ENCODE peak calls at places on chromosomes 12 and 14, in seven cellular contexts. One of them, this sample, is unnamed.

GRCh38 chr12:33480366-33480765 is 40.7 kb upstream of the SYT10 start:
- DNase-seq in HepG2: no peak
- DNase-seq in K562: no peak
- DNase-seq in HCT116: no peak
- DNase-seq in GM12878: no peak
- DNase-seq in SK-N-SH: no peak
- DNase-seq in H1: no peak
- DNase-seq in this sample: no peak

GRCh38 chr12:108232565-108232964 is 103.5 kb downstream of the WSCD2 start:
- DNase-seq in H1: no peak
- DNase-seq in HCT116: peak; percentile 6
- DNase-seq in HepG2: no peak
- DNase-seq in SK-N-SH: no peak
- DNase-seq in GM12878: no peak
- DNase-seq in K562: no peak
- DNase-seq in this sample: no peak

GRCh38 chr14:75800792-75801191 is 139.7 kb downstream of the TTLL5 start:
- DNase-seq in HepG2: no peak
- DNase-seq in H1: no peak
- DNase-seq in GM12878: no peak
- DNase-seq in SK-N-SH: no peak
- DNase-seq in HCT116: no peak
- DNase-seq in K562: no peak
- DNase-seq in this sample: no peak

GRCh38 chr12:39176376-39176775 is 266.5 kb downstream of the KIF21A start:
- DNase-seq in HCT116: no peak
- DNase-seq in SK-N-SH: no peak
- DNase-seq in K562: no peak
- DNase-seq in H1: no peak
- DNase-seq in HepG2: no peak
- DNase-seq in GM12878: no peak
- DNase-seq in this sample: no peak

GRCh38 chr12:132584472-132584871 is 25.9 kb downstream of the LRCOL1 start:
- DNase-seq in SK-N-SH: no peak
- DNase-seq in H1: no peak
- DNase-seq in GM12878: no peak
- DNase-seq in HCT116: no peak
- DNase-seq in HepG2: no peak
- DNase-seq in K562: no peak
- DNase-seq in this sample: no peak

GRCh38 chr12:1917172-1918070 is 1.0 kb downstream of the CACNA2D4 start:
- DNase-seq in HCT116: no peak
- DNase-seq in K562: peak; percentile 59
- DNase-seq in SK-N-SH: peak; percentile 27
- DNase-seq in HepG2: no peak
- DNase-seq in GM12878: no peak
- DNase-seq in H1: no peak
- DNase-seq in this sample: no peak

GRCh38 chr12:92065018-92065499 is 80.6 kb downstream of the BTG1 start:
- DNase-seq in HCT116: no peak
- DNase-seq in K562: no peak
- DNase-seq in H1: no peak
- DNase-seq in HepG2: peak; percentile 53
- DNase-seq in SK-N-SH: no peak
- DNase-seq in GM12878: peak; percentile 78
- DNase-seq in this sample: peak; percentile 58

GRCh38 chr12:81187686-81188085 is 109.8 kb downstream of the ACSS3 start:
- DNase-seq in HCT116: no peak
- DNase-seq in GM12878: no peak
- DNase-seq in HepG2: no peak
- DNase-seq in K562: no peak
- DNase-seq in H1: no peak
- DNase-seq in SK-N-SH: no peak
- DNase-seq in this sample: no peak

GRCh38 chr12:28973491-28973890 is 175.6 kb upstream of the FAR2 start:
- DNase-seq in GM12878: no peak
- DNase-seq in H1: no peak
- DNase-seq in HepG2: no peak
- DNase-seq in HCT116: no peak
- DNase-seq in K562: no peak
- DNase-seq in SK-N-SH: no peak
- DNase-seq in this sample: no peak

GRCh38 chr12:132561784-132562156 is 48.6 kb downstream of the LRCOL1 start:
- DNase-seq in K562: no peak
- DNase-seq in HCT116: no peak
- DNase-seq in GM12878: no peak
- DNase-seq in H1: no peak
- DNase-seq in SK-N-SH: peak; percentile 72
- DNase-seq in HepG2: no peak
- DNase-seq in this sample: peak; percentile 69

GRCh38 chr14:106883218-106883692 is 1356.9 kb downstream of the TMEM121 start:
- DNase-seq in GM12878: no peak
- DNase-seq in K562: no peak
- DNase-seq in HCT116: no peak
- DNase-seq in H1: no peak
- DNase-seq in SK-N-SH: peak; percentile 27
- DNase-seq in HepG2: peak; percentile 39
- DNase-seq in this sample: no peak

GRCh38 chr14:91366749-91367148 is 50.9 kb downstream of the CCDC88C start:
- DNase-seq in GM12878: no peak
- DNase-seq in K562: no peak
- DNase-seq in H1: no peak
- DNase-seq in HCT116: no peak
- DNase-seq in HepG2: no peak
- DNase-seq in SK-N-SH: no peak
- DNase-seq in this sample: no peak

GRCh38 chr12:67141405-67142018 is 127.6 kb upstream of the CAND1 start:
- DNase-seq in K562: no peak
- DNase-seq in GM12878: no peak
- DNase-seq in HepG2: no peak
- DNase-seq in SK-N-SH: no peak
- DNase-seq in HCT116: no peak
- DNase-seq in H1: no peak
- DNase-seq in this sample: no peak

GRCh38 chr12:49899921-49900320 is 3.8 kb downstream of the FAIM2 start:
- DNase-seq in SK-N-SH: no peak
- DNase-seq in GM12878: no peak
- DNase-seq in HepG2: no peak
- DNase-seq in K562: no peak
- DNase-seq in HCT116: no peak
- DNase-seq in H1: no peak
- DNase-seq in this sample: no peak

GRCh38 chr12:109467978-109468676 is 9.0 kb downstream of the KCTD10 start:
- DNase-seq in GM12878: no peak
- DNase-seq in K562: peak; percentile 20
- DNase-seq in H1: no peak
- DNase-seq in HCT116: no peak
- DNase-seq in SK-N-SH: no peak
- DNase-seq in HepG2: no peak
- DNase-seq in this sample: no peak

GRCh38 chr12:117120787-117121186 is 21.6 kb upstream of the TESC start:
- DNase-seq in H1: no peak
- DNase-seq in GM12878: no peak
- DNase-seq in HCT116: no peak
- DNase-seq in K562: no peak
- DNase-seq in HepG2: no peak
- DNase-seq in SK-N-SH: no peak
- DNase-seq in this sample: no peak

GRCh38 chr12:16531623-16532022 is 74.3 kb downstream of the LMO3 start:
- DNase-seq in HCT116: no peak
- DNase-seq in SK-N-SH: peak; percentile 4
- DNase-seq in GM12878: no peak
- DNase-seq in HepG2: no peak
- DNase-seq in K562: no peak
- DNase-seq in H1: no peak
- DNase-seq in this sample: peak; percentile 89

GRCh38 chr12:59651230-59651920 is 55.5 kb downstream of the SLC16A7 start:
- DNase-seq in H1: no peak
- DNase-seq in HepG2: peak; percentile 9
- DNase-seq in GM12878: no peak
- DNase-seq in K562: no peak
- DNase-seq in SK-N-SH: no peak
- DNase-seq in HCT116: no peak
- DNase-seq in this sample: no peak

GRCh38 chr14:100020623-100021022 is 44.6 kb upstream of the EVL start:
- DNase-seq in HepG2: peak; percentile 78
- DNase-seq in HCT116: no peak
- DNase-seq in K562: no peak
- DNase-seq in GM12878: no peak
- DNase-seq in SK-N-SH: no peak
- DNase-seq in H1: no peak
- DNase-seq in this sample: no peak

GRCh38 chr14:100018482-100018881 is 46.7 kb upstream of the EVL start:
- DNase-seq in HCT116: no peak
- DNase-seq in SK-N-SH: no peak
- DNase-seq in GM12878: no peak
- DNase-seq in HepG2: peak; percentile 17
- DNase-seq in H1: no peak
- DNase-seq in K562: no peak
- DNase-seq in this sample: no peak

GRCh38 chr14:100025111-100025510 is 40.1 kb upstream of the EVL start:
- DNase-seq in HepG2: peak; percentile 35
- DNase-seq in SK-N-SH: peak; percentile 56
- DNase-seq in GM12878: no peak
- DNase-seq in H1: peak; percentile 29
- DNase-seq in K562: peak; percentile 62
- DNase-seq in HCT116: peak; percentile 35
- DNase-seq in this sample: peak; percentile 63

GRCh38 chr14:100019156-100019882 is 45.9 kb upstream of the EVL start:
- DNase-seq in HepG2: peak; percentile 84
- DNase-seq in H1: no peak
- DNase-seq in GM12878: no peak
- DNase-seq in SK-N-SH: peak; percentile 62
- DNase-seq in K562: peak; percentile 32
- DNase-seq in HCT116: no peak
- DNase-seq in this sample: no peak

GRCh38 chr14:100022772-100023451 is 42.3 kb upstream of the EVL start:
- DNase-seq in SK-N-SH: no peak
- DNase-seq in GM12878: no peak
- DNase-seq in K562: no peak
- DNase-seq in HepG2: no peak
- DNase-seq in HCT116: no peak
- DNase-seq in H1: no peak
- DNase-seq in this sample: no peak
- TF ChIP-seq JUND in SK-N-SH: no peak
- TF ChIP-seq JUND in GM12878: no peak
- TF ChIP-seq JUND in K562: peak; percentile 54
- TF ChIP-seq JUND in HepG2: no peak
- TF ChIP-seq JUND in HCT116: no peak
- TF ChIP-seq JUND in H1: no peak
- TF ChIP-seq JUND in this sample: no peak

DNA sequence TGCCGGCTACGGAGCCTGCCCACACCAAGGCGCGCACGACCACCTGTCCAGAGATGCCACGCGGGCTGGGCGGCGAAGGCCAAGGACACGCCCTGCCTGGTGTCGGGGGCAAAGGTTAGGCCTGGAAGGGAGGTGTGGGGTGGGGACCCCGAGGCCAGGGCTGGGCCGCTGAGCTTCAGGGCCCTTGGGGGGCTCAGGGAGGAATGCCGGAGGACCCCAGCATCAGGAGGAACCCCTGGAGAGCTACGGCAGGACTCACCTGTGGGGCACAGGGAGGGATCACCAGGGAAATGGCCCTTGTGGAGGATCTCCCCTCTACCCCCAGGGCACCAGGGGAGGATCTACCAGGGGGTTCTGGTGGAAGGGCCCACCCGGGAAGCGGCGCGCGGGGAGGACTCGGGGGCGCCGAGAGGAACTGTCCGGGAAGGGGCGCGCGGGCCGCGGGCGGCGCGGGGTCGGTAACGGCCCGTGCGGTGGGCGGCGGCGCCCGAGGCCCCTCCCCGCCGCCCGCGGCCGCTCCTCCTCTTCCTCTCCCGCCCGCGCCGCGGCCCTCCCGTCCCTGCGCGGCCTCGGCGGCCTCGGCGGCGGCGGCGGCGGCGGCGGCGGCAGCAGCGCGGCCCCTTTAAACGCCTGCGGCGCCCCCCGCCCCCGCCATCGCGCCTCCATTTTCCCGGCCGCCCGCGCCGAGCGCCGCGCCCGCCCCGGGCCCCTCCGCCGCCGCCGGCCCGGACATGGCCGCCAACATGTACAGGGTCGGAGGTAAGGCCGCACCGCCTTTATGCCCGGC is at the start of gene MTA1:
- DNase-seq in SK-N-SH: peak; percentile 86
- DNase-seq in HepG2: peak; percentile 35
- DNase-seq in GM12878: no peak
- DNase-seq in HCT116: no peak
- DNase-seq in K562: peak; percentile 78
- DNase-seq in H1: no peak
- DNase-seq in this sample: peak; percentile 83
- TF ChIP-seq JUND in SK-N-SH: no peak
- TF ChIP-seq JUND in HepG2: peak; percentile 50
- TF ChIP-seq JUND in GM12878: no peak
- TF ChIP-seq JUND in HCT116: no peak
- TF ChIP-seq JUND in K562: no peak
- TF ChIP-seq JUND in H1: no peak
- TF ChIP-seq JUND in this sample: no peak

DNA sequence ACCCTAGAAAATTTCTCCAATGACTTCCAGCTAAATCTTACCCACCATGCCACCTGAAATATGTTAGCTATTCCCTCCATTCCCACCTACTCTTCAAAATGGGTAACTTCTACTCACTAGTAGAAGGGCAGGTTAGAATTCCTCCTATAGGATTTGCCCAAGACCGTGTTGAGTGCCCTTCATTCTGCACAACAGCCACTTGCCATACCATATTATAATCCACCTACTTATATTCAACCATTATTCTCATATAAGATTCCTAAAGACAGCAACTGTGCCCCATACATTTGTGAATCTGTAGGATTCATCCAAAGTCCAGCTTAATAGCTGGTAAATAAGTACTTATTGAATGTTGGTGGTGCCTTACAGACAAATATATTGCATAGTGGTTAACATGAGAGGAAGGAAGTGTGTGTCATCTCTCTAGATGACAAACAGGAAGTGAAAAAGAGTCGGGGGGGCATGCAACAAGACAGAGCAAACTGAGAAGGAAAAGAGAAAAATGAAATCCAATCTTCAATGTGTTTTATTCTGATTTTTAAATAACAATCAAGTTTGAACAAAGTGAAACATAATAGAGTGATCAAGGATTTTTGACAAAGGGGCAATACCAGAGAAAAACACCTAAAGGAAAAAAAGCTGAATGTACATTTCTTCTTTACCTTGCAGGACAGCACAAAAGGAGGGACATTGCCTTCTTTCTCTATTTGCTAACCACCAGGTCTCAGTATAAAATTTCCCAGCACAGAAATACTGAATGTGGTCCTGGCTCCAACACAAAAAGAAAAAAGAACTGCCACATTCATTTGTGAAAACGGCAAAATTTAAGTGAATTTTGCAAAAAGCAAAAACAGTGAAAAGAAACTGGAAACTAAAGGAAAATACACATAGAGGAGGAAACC is 389.3 kb upstream of the USP15 start:
- DNase-seq in K562: no peak
- DNase-seq in SK-N-SH: no peak
- DNase-seq in GM12878: no peak
- DNase-seq in HepG2: no peak
- DNase-seq in H1: no peak
- DNase-seq in HCT116: no peak
- DNase-seq in this sample: no peak
- TF ChIP-seq JUND in K562: no peak
- TF ChIP-seq JUND in SK-N-SH: no peak
- TF ChIP-seq JUND in GM12878: no peak
- TF ChIP-seq JUND in HepG2: no peak
- TF ChIP-seq JUND in H1: no peak
- TF ChIP-seq JUND in HCT116: no peak
- TF ChIP-seq JUND in this sample: no peak

GRCh38 chr12:75452675-75453330 is 27.8 kb upstream of the GLIPR1 start:
- DNase-seq in GM12878: no peak
- DNase-seq in HCT116: no peak
- DNase-seq in K562: no peak
- DNase-seq in HepG2: no peak
- DNase-seq in H1: no peak
- DNase-seq in SK-N-SH: no peak
- DNase-seq in this sample: no peak
- TF ChIP-seq JUND in GM12878: no peak
- TF ChIP-seq JUND in HCT116: no peak
- TF ChIP-seq JUND in K562: no peak
- TF ChIP-seq JUND in HepG2: no peak
- TF ChIP-seq JUND in H1: no peak
- TF ChIP-seq JUND in SK-N-SH: peak; percentile 52
- TF ChIP-seq JUND in this sample: no peak